ENCODE peak calls at places on chromosomes 7 and 10, in four cellular contexts. W is H7; P is GM20000; L is stimulated activated CD8-positive, alpha-beta memory T cell treated with anti-CD3 and anti-CD28 coated beads, Interleukin-15, amount 100 ng/mL, for 24 hours. N is an unnamed sample.

GRCh38 chr7:50721661-50722259 is 60.9 kb downstream of the GRB10 start:
- DNase-seq in P (no peak), L (no peak), W (no peak), N (no peak)

GRCh38 chr7:84372155-84372621 is 177.6 kb upstream of the SEMA3A start:
- DNase-seq in W (no peak), L (no peak), P (no peak), N (no peak)

GRCh38 chr7:159143780-159144755 is 599 bp downstream of the VIPR2 start:
- DNase-seq in P (no peak), W (peak), L (no peak), N (no peak)

GRCh38 chr10:89615824-89616223 is 29.2 kb downstream of the PANK1 start:
- DNase-seq in W (no peak), P (no peak), L (no peak), N (no peak)

GRCh38 chr10:108629843-108630242 is 1293.5 kb downstream of the XPNPEP1 start:
- DNase-seq in L (no peak), W (no peak), P (no peak), N (no peak)

GRCh38 chr7:149175150-149175549 is 20.2 kb upstream of the ZNF282 start:
- DNase-seq in L (no peak), P (no peak), W (no peak), N (no peak)

GRCh38 chr7:95511716-95512260 is 26.0 kb downstream of the ASB4 start:
- DNase-seq in W (peak), L (peak), P (peak), N (peak)

GRCh38 chr10:100008708-100009282 is 952 bp downstream of the DNMBP start:
- DNase-seq in L (no peak), P (no peak), W (no peak), N (no peak)

N was measured in NCI-H1048.